ENCODE peak calls at places on chromosomes 6 and 20, in seven cellular contexts. S is psoas muscle, A is bronchial epithelial cell, X is right lobe of liver, Z is DND-41, M is progenitor cell of endocrine pancreas, B is GM20000. L is an unnamed sample.

GRCh38 chr20:53408728-53409157 is 184.9 kb downstream of the ZNF217 start:
- DNase-seq in Z (no peak), X (no peak), M (no peak), S (no peak), B (no peak), A (no peak), L (no peak)

GRCh38 chr20:24492031-24492607 is 22.7 kb downstream of the SYNDIG1 start:
- DNase-seq in A (no peak), S (no peak), B (no peak), M (no peak), Z (no peak), X (no peak), L (no peak)

GRCh38 chr6:88371480-88371879 is 205.3 kb upstream of the CNR1 start:
- DNase-seq in X (no peak), S (no peak), B (no peak), Z (no peak), A (no peak), M (no peak), L (no peak)

GRCh38 chr20:43680976-43681375 is 14.1 kb downstream of the MYBL2 start:
- DNase-seq in M (no peak), Z (no peak), A (no peak), S (no peak), B (no peak), X (no peak), L (no peak)

GRCh38 chr6:5116243-5116991 is 31.3 kb downstream of the PPP1R3G start:
- DNase-seq in X (no peak), B (no peak), A (peak; percentile 55), M (no peak), Z (no peak), S (no peak), L (no peak)

GRCh38 chr6:39339557-39340555 is 17.4 kb upstream of the KCNK16 start:
- DNase-seq in Z (no peak), X (no peak), S (no peak), B (no peak), M (no peak), A (peak; percentile 70), L (no peak)

GRCh38 chr20:5886788-5887187 is 63.5 kb downstream of the TRMT6 start:
- DNase-seq in M (no peak), A (no peak), B (no peak), S (peak; percentile 70), Z (no peak), X (no peak), L (no peak)

GRCh38 chr6:80331522-80331921 is 225.1 kb downstream of the BCKDHB start:
- DNase-seq in S (no peak), B (no peak), X (no peak), A (no peak), M (no peak), Z (no peak), L (no peak)

GRCh38 chr6:121897337-121897760 is 461.9 kb downstream of the GJA1 start:
- DNase-seq in A (peak; percentile 87), B (no peak), X (no peak), S (no peak), Z (no peak), M (no peak), L (no peak)

GRCh38 chr6:14466278-14466677 is 348.7 kb downstream of the CD83 start:
- DNase-seq in X (no peak), M (no peak), A (no peak), S (no peak), B (no peak), Z (no peak), L (no peak)

GRCh38 chr6:34315780-34316179 is 67.0 kb upstream of the SMIM29 start:
- DNase-seq in Z (no peak), B (peak; percentile 51), M (no peak), A (no peak), S (no peak), X (no peak), L (peak; percentile 39)

GRCh38 chr6:143843689-143844405 is 709 bp downstream of the LTV1 start:
- DNase-seq in S (no peak), X (no peak), B (no peak), Z (no peak), M (no peak), A (peak; percentile 6), L (peak; percentile 6)

GRCh38 chr6:45327956-45328522 is at the start of gene RUNX2:
- DNase-seq in S (no peak), X (no peak), M (no peak), B (no peak), Z (peak; percentile 42), A (peak; percentile 69), L (peak; percentile 50)

GRCh38 chr6:106895703-106896040 is 78.9 kb downstream of the CD24 start:
- DNase-seq in S (no peak), M (no peak), B (no peak), X (no peak), A (no peak), Z (no peak), L (no peak)

GRCh38 chr6:123211777-123212545 is 215.9 kb downstream of the CLVS2 start:
- DNase-seq in S (no peak), Z (no peak), M (no peak), X (no peak), A (peak; percentile 81), B (no peak), L (no peak)

GRCh38 chr20:2365091-2365490 is 15.6 kb upstream of the TGM6 start:
- DNase-seq in M (no peak), S (no peak), B (no peak), A (no peak), X (no peak), Z (no peak), L (no peak)

GRCh38 chr20:18831830-18832229 is 18.2 kb downstream of the SCP2D1 start:
- DNase-seq in Z (no peak), B (no peak), S (no peak), X (no peak), A (peak; percentile 1), M (no peak), L (no peak)

GRCh38 chr6:29414588-29414987 is at the start of gene OR12D1:
- DNase-seq in M (no peak), A (peak; percentile 73), B (no peak), Z (no peak), X (no peak), S (no peak), L (no peak)
- TF ChIP-seq CTCF in M (peak; percentile 38), A (peak; percentile 49), B (no peak), Z (no peak), X (peak; percentile 46), S (no peak), L (no peak)

GRCh38 chr6:17096076-17096475 is 5.8 kb upstream of the STMND1 start:
- DNase-seq in A (no peak), X (no peak), M (no peak), B (no peak), S (no peak), Z (no peak), L (no peak)

GRCh38 chr6:17088091-17088611 is 13.7 kb upstream of the STMND1 start:
- DNase-seq in A (no peak), S (no peak), M (no peak), B (no peak), X (no peak), Z (no peak), L (no peak)

GRCh38 chr6:17086469-17086868 is 15.4 kb upstream of the STMND1 start:
- DNase-seq in M (peak; percentile 21), B (peak; percentile 50), A (peak; percentile 72), Z (no peak), X (no peak), S (no peak), L (peak; percentile 39)

GRCh38 chr6:17093692-17094091 is 8.2 kb upstream of the STMND1 start:
- DNase-seq in M (no peak), A (no peak), S (no peak), B (no peak), Z (no peak), X (no peak), L (peak; percentile 9)

DNA sequence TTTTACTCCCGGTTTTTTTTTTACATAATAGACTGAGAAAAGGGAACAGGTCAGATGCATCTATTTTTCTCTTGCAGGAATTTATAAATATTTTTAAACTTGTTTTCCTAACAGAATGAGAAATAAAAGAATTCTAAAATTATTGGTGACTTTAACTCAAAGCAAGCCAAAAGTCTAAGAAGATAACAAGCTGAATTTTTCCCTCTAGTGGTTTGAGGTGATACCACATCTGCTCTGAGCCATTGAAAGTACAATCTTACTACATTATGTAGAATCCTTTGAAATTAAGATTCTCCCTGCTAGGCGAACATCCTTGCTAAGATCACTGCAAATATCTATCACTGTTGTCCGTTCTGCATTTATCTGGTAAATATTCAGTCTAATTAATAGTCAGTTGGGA is 10.7 kb upstream of the STMND1 start:
- DNase-seq in M (no peak), Z (no peak), X (no peak), A (no peak), S (no peak), B (no peak), L (no peak)
- TF ChIP-seq CTCF in M (peak; percentile 53), Z (no peak), X (peak; percentile 13), A (peak; percentile 27), S (peak; percentile 7), B (no peak), L (no peak)

DNA sequence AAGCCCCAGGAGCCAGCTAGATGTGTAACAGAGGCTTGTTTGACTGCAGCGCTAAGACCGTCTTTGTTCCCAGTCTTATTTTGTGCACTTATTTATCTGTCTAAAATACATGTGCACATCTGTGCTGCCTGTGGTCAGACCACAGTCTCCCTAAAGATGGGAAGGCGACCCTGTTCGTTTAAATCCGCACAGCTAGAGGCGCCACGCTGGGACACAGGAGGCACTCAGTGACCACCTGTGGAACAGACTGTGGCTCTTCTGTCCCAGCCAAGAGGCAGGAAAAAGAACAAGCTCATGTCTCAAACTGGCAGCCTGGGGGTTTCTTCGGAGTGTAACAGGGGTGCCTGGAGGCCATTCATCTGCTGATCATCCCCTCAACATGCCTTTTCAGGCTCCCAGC is 66.8 kb downstream of the CPNE5 start:
- DNase-seq in X (no peak), Z (peak; percentile 93), S (no peak), A (no peak), M (no peak), B (no peak), L (no peak)
- TF ChIP-seq CTCF in X (no peak), Z (peak; percentile 45), S (no peak), A (no peak), M (no peak), B (no peak), L (no peak)

GRCh38 chr6:53103993-53104675 is 38.9 kb downstream of the FBXO9 start:
- DNase-seq in S (no peak), X (no peak), A (peak; percentile 48), M (no peak), B (no peak), Z (no peak), L (no peak)

GRCh38 chr6:53111865-53112264 is 36.8 kb downstream of the GCM1 start:
- DNase-seq in X (no peak), A (peak; percentile 42), B (no peak), S (no peak), M (no peak), Z (no peak), L (no peak)

GRCh38 chr6:53104916-53105315 is 39.7 kb downstream of the FBXO9 start:
- DNase-seq in X (no peak), S (no peak), M (no peak), B (no peak), A (no peak), Z (no peak), L (no peak)

GRCh38 chr6:53109612-53110011 is 39.0 kb downstream of the GCM1 start:
- DNase-seq in X (no peak), M (no peak), B (no peak), A (no peak), S (no peak), Z (no peak), L (no peak)

DNA sequence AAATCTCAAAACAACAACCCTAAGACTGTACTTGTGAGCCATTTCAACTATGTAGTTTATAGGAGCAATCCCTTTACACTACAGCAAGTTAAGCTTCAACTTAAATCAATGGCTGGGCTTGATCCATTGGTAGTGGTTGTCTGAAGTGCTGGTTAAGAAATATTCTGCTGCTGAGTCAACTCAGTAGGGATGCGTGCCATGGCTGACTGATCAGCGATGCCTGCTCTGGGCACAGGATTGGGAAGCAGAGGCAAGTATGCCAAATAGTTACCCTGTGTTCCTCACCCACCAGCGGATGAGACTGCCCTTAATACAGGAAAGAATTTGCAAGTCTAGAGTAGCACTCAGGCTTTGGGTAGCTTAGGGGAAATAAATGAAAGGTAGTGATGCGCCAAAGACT is 41.5 kb downstream of the GCM1 start:
- DNase-seq in S (no peak), M (no peak), X (no peak), Z (no peak), A (peak; percentile 71), B (no peak), L (no peak)
- TF ChIP-seq CTCF in S (no peak), M (no peak), X (no peak), Z (no peak), A (no peak), B (no peak), L (no peak)